ENCODE peak calls at places on chromosomes 6 and 20, in nine cellular contexts. K is aorta, F is upper lobe of left lung, Y is IMR-90, H is astrocyte, B is ovary, Q is tibial nerve, N is fibroblast of lung, A is body of pancreas. M is an unnamed sample.

GRCh38 chr6:47187108-47187507 is 122.6 kb downstream of the TNFRSF21 start:
- DNase-seq in N (no peak), B (no peak), H (no peak), F (no peak), Y (no peak), A (no peak), K (no peak), Q (no peak), M (no peak)

GRCh38 chr20:51043811-51044210 is 20.9 kb upstream of the KCNG1 start:
- DNase-seq in Q (no peak), N (peak; percentile 38), K (no peak), B (no peak), Y (peak; percentile 84), H (peak; percentile 68), F (no peak), A (no peak), M (no peak)

GRCh38 chr6:116616757-116617093 is 446 bp downstream of the RSPH4A start:
- DNase-seq in Q (no peak), A (peak; percentile 22), K (no peak), F (no peak), N (no peak), Y (no peak), H (no peak), B (peak; percentile 28), M (no peak)

GRCh38 chr20:63697357-63697867 is 960 bp downstream of the TNFRSF6B start:
- DNase-seq in Y (no peak), N (no peak), K (peak; percentile 49), H (no peak), F (no peak), Q (no peak), A (peak; percentile 9), B (peak; percentile 38), M (no peak)

GRCh38 chr6:53811082-53811481 is 16.3 kb downstream of the LRRC1 start:
- DNase-seq in B (no peak), N (no peak), F (peak; percentile 79), Y (no peak), K (no peak), Q (no peak), H (no peak), A (peak; percentile 74), M (no peak)

GRCh38 chr6:25831532-25832306 is at the start of gene SLC17A1:
- DNase-seq in Y (no peak), F (no peak), A (no peak), B (no peak), N (no peak), K (no peak), H (no peak), Q (no peak), M (no peak)

GRCh38 chr6:82000551-82000950 is 247.0 kb downstream of the IBTK start:
- DNase-seq in N (no peak), F (no peak), H (no peak), K (no peak), B (no peak), Q (no peak), A (no peak), Y (no peak), M (no peak)

GRCh38 chr20:25344634-25345033 is 46.0 kb downstream of the ABHD12 start:
- DNase-seq in Q (no peak), F (no peak), A (no peak), H (no peak), B (no peak), Y (peak; percentile 18), N (no peak), K (no peak), M (no peak)

GRCh38 chr6:117072781-117073180 is 192.6 kb upstream of the VGLL2 start:
- DNase-seq in N (no peak), Q (no peak), A (no peak), F (no peak), Y (no peak), H (no peak), B (no peak), K (no peak), M (no peak)

DNA sequence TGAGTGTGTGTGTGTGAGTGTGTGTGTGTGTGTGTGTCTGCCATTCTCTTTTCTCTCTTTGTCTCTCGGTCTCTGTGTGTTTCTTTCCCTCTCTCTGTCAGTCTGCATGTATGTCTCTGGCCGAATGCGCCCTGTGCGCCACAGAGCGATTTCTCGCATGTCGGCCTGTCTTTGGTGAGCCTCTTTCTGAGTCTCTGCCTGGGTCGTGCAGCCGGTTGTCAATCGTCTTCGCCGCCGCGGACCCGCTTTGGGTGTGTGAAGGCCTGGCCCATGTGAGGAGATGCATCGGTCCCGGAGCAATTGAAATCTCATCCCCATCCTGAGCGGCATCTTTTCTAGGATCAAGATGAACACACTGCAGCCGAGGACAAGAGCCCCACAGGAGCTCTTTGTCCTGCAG is 1567.2 kb upstream of the DEFB115 start:
- DNase-seq in A (no peak), F (no peak), Y (no peak), Q (no peak), K (no peak), B (no peak), N (no peak), H (no peak), M (no peak)
- H3K9me3 ChIP-seq in A (no peaks in the 10 kb centered on the region), F (no peaks in the 10 kb centered on the region), Y (peaks cover 10% of the 10 kb centered on the region), Q (peaks cover 3% of the 10 kb centered on the region), K (no peaks in the 10 kb centered on the region), B (no peaks in the 10 kb centered on the region), N (no peaks in the 10 kb centered on the region), H (no peaks in the 10 kb centered on the region), M (no peaks in the 10 kb centered on the region)

DNA sequence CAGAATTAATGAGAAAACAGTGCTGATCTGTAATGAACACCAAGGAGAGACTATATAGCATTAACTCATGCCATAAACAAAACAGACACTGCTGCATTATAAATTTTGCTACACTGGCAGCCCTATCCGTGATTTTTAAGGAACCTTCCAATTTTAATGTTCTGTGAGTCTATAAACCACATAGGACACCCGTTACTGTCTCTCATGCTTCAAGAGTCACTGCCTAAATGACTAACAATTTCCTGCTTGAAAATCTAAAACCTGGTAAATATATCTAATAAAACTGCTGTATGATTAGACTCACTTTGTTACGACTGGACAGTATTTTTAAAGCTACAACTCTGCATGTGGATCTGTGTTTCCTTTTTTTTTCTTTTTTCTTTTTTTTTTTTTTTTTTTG is 8.7 kb downstream of the CHD6 start:
- DNase-seq in N (no peak), F (no peak), Q (no peak), H (no peak), B (no peak), K (no peak), A (no peak), Y (no peak), M (no peak)
- H3K9me3 ChIP-seq in N (no peaks in the 10 kb centered on the region), F (no peaks in the 10 kb centered on the region), Q (no peaks in the 10 kb centered on the region), H (no peaks in the 10 kb centered on the region), B (no peaks in the 10 kb centered on the region), K (no peaks in the 10 kb centered on the region), A (no peaks in the 10 kb centered on the region), Y (no peaks in the 10 kb centered on the region), M (no peaks in the 10 kb centered on the region)

DNA sequence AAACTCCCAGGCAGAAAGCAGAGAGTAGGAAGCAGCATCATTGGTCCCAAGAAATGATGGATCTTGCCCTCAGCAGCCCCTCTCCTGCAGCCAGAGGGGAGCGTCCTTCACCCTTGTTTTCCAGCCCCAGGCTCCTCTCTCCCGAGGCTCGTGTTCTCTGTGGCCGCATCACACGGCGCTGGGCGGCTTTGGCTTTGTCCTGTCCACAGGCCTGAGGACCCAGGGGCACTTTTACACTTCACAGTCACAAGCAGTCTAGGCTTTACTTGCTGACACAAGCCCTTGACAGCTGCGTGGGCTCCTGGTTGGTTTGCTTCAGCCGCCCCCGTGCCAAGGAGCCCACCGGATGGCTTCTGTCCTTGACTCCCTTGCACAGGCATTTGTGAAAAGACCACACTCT is 175.4 kb upstream of the THBS2 start:
- DNase-seq in F (no peak), Y (no peak), B (peak; percentile 44), H (no peak), A (no peak), N (no peak), Q (no peak), K (no peak), M (no peak)
- H3K9me3 ChIP-seq in F (peaks cover 26% of the 10 kb centered on the region), Y (peaks cover 6% of the 10 kb centered on the region), B (no peaks in the 10 kb centered on the region), H (no peaks in the 10 kb centered on the region), A (no peaks in the 10 kb centered on the region), N (no peaks in the 10 kb centered on the region), Q (peaks cover 40% of the 10 kb centered on the region), K (peaks cover 4% of the 10 kb centered on the region), M (peaks cover 3% of the 10 kb centered on the region)

GRCh38 chr6:23316131-23316530 is 746.8 kb downstream of the HDGFL1 start:
- DNase-seq in N (peak; percentile 4), Y (peak; percentile 35), A (no peak), B (no peak), Q (no peak), F (no peak), K (no peak), H (no peak), M (no peak)

GRCh38 chr6:23308166-23308565 is 738.8 kb downstream of the HDGFL1 start:
- DNase-seq in H (no peak), K (no peak), A (peak; percentile 13), Y (no peak), N (no peak), Q (no peak), B (no peak), F (no peak), M (no peak)

GRCh38 chr6:23307516-23307915 is 738.1 kb downstream of the HDGFL1 start:
- DNase-seq in F (no peak), H (no peak), A (no peak), K (no peak), N (no peak), B (no peak), Q (no peak), Y (no peak), M (no peak)

GRCh38 chr6:23306251-23306950 is 737.0 kb downstream of the HDGFL1 start:
- DNase-seq in Q (no peak), Y (no peak), K (no peak), F (no peak), B (no peak), N (no peak), A (no peak), H (no peak), M (no peak)

DNA sequence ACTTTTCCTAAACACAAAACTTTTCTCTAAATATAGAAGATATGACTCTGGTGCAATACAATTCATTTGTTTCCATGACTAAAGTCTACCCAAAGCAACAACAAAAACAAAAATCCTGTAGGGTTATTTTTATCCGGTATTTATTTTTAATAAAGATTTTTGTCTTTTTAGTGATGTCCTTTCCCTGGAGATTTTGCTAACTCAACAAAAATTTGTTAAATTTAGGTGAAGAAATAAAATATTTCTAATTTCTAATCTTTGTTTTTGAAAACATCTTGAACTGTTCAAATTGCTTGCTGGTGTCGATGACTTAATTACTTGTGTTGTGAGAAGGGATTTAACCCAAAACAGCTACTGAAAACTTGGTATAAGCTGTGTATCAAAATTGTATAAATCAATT is 741.8 kb downstream of the HDGFL1 start:
- DNase-seq in B (no peak), H (no peak), A (no peak), Q (no peak), N (no peak), K (no peak), Y (no peak), F (no peak), M (no peak)
- H3K9me3 ChIP-seq in B (no peaks in the 10 kb centered on the region), H (no peaks in the 10 kb centered on the region), A (no peaks in the 10 kb centered on the region), Q (no peaks in the 10 kb centered on the region), N (no peaks in the 10 kb centered on the region), K (peaks cover 4% of the 10 kb centered on the region), Y (no peaks in the 10 kb centered on the region), F (no peaks in the 10 kb centered on the region), M (no peaks in the 10 kb centered on the region)

M was measured in T-helper 17 cell.